ENCODE peak calls at places on chromosomes 13 and 19, in six cellular contexts. U is endothelial cell, Q is pancreas, N is glutamatergic neuron, K is left ventricle myocardium inferior, P is upper lobe of right lung. Z is an unnamed sample.

GRCh38 chr13:39463611-39464010 is 139.4 kb downstream of the LHFPL6 start:
- DNase-seq in U (no peak), Q (no peak), N (no peak), K (no peak), P (no peak), Z (no peak)

GRCh38 chr13:73779881-73780280 is 354.3 kb downstream of the KLF12 start:
- DNase-seq in U (no peak), Q (no peak), N (no peak), K (no peak), P (no peak), Z (no peak)

GRCh38 chr19:5143471-5144411 is 174.8 kb downstream of the KDM4B start:
- DNase-seq in U (no peak), Q (peak), N (peak), K (peak), P (no peak), Z (no peak)

GRCh38 chr13:22592515-22592914 is 588.3 kb upstream of the SGCG start:
- DNase-seq in U (no peak), Q (no peak), N (no peak), K (no peak), P (no peak), Z (no peak)

GRCh38 chr19:56113071-56113632 is 7.9 kb downstream of the ZNF787 start:
- DNase-seq in U (no peak), Q (no peak), N (no peak), K (no peak), P (no peak), Z (no peak)

GRCh38 chr19:10809693-10810285 is 26.2 kb downstream of the TMED1 start:
- DNase-seq in U (no peak), Q (no peak), N (no peak), K (no peak), P (no peak), Z (no peak)

GRCh38 chr13:76969488-76970365 is 21.4 kb downstream of the ACOD1 start:
- DNase-seq in U (no peak), Q (no peak), N (no peak), K (no peak), P (no peak), Z (no peak)

GRCh38 chr19:12913871-12914690 is 5.0 kb downstream of the SYCE2 start:
- DNase-seq in U (no peak), Q (no peak), N (no peak), K (no peak), P (no peak), Z (no peak)

GRCh38 chr19:35248310-35249145 is at the start of gene LSR:
- DNase-seq in U (peak), Q (peak), N (no peak), K (no peak), P (peak), Z (peak)

GRCh38 chr19:35249848-35250711 is 1.3 kb downstream of the LSR start:
- DNase-seq in U (no peak), Q (peak), N (no peak), K (no peak), P (peak), Z (no peak)

GRCh38 chr19:35246466-35247096 is 2.2 kb upstream of the LSR start:
- DNase-seq in U (no peak), Q (no peak), N (no peak), K (no peak), P (no peak), Z (no peak)

GRCh38 chr19:35249146-35249847 is 495 bp downstream of the LSR start:
- DNase-seq in U (no peak), Q (no peak), N (no peak), K (no peak), P (peak), Z (peak)

GRCh38 chr19:35247526-35248309 is 1.1 kb upstream of the LSR start:
- DNase-seq in U (peak), Q (peak), N (peak), K (no peak), P (peak), Z (peak)
- TF ChIP-seq CTCF in U (no peak), Q (no peak), N (no peak), K (peak), P (peak), Z (peak)

DNA sequence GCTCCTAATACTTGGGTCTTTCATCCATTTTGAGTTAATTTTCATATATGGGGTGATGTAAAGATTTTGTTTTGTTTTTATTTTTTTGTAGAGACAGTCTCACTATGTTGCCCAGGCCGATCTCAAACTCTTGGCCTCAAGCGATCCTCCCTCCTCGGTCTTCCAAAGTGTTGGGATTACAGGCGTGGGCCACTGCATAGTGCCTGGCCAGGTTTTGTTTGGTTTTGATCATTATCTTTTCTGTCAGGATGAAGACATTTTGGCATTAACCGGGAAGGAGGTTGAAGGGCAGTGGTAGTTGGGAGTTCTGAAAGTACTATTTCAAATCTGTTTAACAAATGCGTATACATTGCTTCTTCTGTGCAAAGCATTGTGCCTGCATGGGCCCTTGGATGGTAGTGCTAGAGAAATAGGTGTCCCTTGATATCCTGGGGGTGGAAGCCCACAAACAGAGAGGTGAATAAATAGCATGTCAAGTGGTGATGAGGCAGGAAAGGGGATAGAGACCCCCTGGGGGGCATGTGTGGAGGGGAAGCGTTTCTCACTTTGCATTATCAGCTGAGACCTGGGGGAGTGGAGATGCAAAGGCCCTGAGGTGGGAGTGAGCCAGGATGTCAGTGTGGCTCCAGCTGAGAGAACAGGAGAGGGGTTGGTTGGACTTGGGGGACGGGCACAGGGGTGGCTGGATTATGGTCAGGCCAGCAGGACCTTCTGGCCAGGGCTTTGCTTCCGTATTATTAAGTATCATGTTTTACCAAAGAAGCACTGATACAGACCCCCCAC is 41.4 kb downstream of the GATAD2A start:
- DNase-seq in U (no peak), Q (no peak), N (no peak), K (no peak), P (no peak), Z (no peak)
- TF ChIP-seq CTCF in U (no peak), Q (no peak), N (no peak), K (no peak), P (no peak), Z (no peak)

DNA sequence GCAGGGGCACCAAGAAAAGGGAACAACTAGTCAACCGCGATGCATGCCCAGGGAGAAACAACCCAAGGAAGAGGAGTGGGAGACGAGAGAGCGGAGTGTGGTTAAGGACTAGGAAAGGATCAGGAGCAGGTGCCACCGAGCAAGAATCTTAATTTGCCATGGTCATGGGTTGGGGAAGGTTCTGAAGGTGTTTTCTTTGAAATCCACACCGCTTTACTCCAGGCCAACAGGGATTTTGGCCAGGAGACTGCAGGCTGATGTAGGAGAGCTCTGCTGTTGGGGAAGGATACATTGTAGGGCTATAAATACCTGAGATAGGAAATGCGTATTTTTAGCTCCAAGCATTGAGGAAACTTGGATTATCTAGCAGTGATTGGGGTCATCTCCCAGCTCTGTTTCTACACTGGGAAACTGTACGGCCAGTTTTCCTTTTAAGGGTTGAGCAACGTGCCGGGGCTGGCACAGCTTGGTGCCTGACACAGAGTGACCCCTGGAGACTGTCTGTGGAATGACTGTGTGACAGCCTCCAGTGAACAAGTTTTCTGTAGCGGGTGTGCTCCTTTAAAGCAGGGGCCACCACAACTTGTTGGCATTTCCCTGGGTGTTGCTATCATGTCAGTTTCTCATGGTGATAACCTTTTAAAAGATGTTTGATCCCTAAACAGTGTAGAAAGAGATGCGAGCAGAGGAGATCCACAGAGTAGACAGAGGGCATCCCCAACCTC is 34.2 kb downstream of the ZNF536 start:
- DNase-seq in U (peak), Q (no peak), N (no peak), K (peak), P (no peak), Z (no peak)
- TF ChIP-seq CTCF in U (peak), Q (peak), N (no peak), K (peak), P (peak), Z (no peak)

GRCh38 chr13:46124967-46125933 is 20.4 kb upstream of the CPB2 start:
- DNase-seq in U (no peak), Q (no peak), N (no peak), K (no peak), P (no peak), Z (no peak)

GRCh38 chr13:46126074-46126473 is 21.2 kb upstream of the CPB2 start:
- DNase-seq in U (no peak), Q (no peak), N (no peak), K (no peak), P (no peak), Z (no peak)

GRCh38 chr13:46126552-46127171 is 21.8 kb upstream of the CPB2 start:
- DNase-seq in U (peak), Q (peak), N (peak), K (peak), P (peak), Z (peak)

GRCh38 chr13:46122304-46122703 is 17.5 kb upstream of the CPB2 start:
- DNase-seq in U (no peak), Q (no peak), N (no peak), K (no peak), P (no peak), Z (no peak)

DNA sequence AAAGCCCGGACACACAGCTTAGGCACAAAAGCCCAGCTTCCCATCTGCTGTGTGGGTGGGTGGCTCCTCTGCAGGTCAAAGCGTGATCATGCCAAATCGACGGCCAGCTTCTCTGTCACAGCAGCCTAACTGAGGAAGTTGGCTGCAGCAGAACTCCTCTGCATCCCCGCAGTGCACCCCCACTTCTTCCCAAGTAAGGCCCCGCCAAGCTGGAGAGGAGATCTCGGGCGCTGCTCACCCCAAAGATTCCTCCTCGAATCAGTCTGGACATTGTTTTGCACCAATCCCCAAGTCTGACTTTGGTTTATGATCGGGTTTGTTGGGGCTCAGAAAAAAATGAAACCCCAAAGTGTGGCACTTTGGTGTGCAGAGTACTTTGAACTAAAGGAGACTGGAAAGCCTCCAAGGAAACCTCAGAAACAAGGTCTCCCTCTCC is 19.7 kb upstream of the CPB2 start:
- DNase-seq in U (no peak), Q (no peak), N (no peak), K (no peak), P (peak), Z (no peak)
- TF ChIP-seq CTCF in U (no peak), Q (no peak), N (no peak), K (no peak), P (no peak), Z (no peak)

GRCh38 chr19:29086646-29087045 is 126.3 kb downstream of the UQCRFS1 start:
- DNase-seq in U (no peak), Q (no peak), N (no peak), K (no peak), P (no peak), Z (no peak)

GRCh38 chr19:29085630-29086029 is 127.3 kb downstream of the UQCRFS1 start:
- DNase-seq in U (no peak), Q (no peak), N (no peak), K (no peak), P (no peak), Z (no peak)

GRCh38 chr19:29083863-29084262 is 129.1 kb downstream of the UQCRFS1 start:
- DNase-seq in U (no peak), Q (no peak), N (no peak), K (no peak), P (no peak), Z (no peak)

GRCh38 chr19:29086182-29086581 is 126.8 kb downstream of the UQCRFS1 start:
- DNase-seq in U (no peak), Q (no peak), N (no peak), K (no peak), P (no peak), Z (no peak)

DNA sequence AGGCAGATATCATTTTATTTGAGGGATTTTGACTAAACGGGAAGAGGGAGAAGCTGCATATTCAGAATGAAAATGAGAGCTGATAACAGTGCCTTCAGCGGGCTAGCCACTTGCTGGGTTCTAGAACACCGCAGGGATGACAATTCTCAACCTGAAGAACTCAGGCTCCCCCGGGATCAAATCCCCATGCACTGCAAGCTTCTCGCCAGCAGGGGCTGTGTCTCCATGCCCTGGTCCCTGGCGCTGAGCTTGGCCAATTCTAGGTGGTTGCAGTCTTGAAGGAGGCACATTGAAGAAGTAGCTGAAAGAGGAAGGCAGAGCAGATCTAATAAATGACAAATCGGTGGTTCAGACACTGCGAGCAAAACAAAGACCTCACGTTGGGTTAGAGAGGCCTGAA is 128.7 kb downstream of the UQCRFS1 start:
- DNase-seq in U (peak), Q (no peak), N (peak), K (no peak), P (no peak), Z (peak)
- TF ChIP-seq CTCF in U (peak), Q (no peak), N (peak), K (peak), P (peak), Z (peak)